ENCODE peak calls at places on chromosomes 16 and 17, in six cellular contexts. V is AG04450, L is stomach, U is psoas muscle, J is left ventricle myocardium inferior, G is B cell. B is an unnamed sample.

GRCh38 chr17:19614900-19615299 is 33.7 kb upstream of the ALDH3A2 start:
- DNase-seq in V (no peak), L (no peak), U (no peak), J (no peak), G (no peak), B (no peak)

GRCh38 chr17:50051082-50051576 is 4.8 kb upstream of the ITGA3 start:
- DNase-seq in V (no peak), L (peak; percentile 62), U (peak; percentile 49), J (no peak), G (no peak), B (no peak)

GRCh38 chr16:57053206-57053605 is 39.2 kb upstream of the CPNE2 start:
- DNase-seq in V (no peak), L (no peak), U (no peak), J (no peak), G (no peak), B (no peak)

GRCh38 chr17:17648762-17649161 is 32.5 kb upstream of the RAI1 start:
- DNase-seq in V (no peak), L (no peak), U (no peak), J (no peak), G (no peak), B (no peak)

GRCh38 chr17:43380307-43380706 is 18.5 kb upstream of the ARL4D start:
- DNase-seq in V (no peak), L (no peak), U (no peak), J (no peak), G (no peak), B (no peak)

GRCh38 chr17:17849863-17850373 is 13.1 kb upstream of the SREBF1 start:
- DNase-seq in V (no peak), L (peak; percentile 44), U (peak; percentile 73), J (peak; percentile 42), G (peak; percentile 58), B (peak; percentile 75)

GRCh38 chr17:27318633-27319032 is 24.7 kb downstream of the WSB1 start:
- DNase-seq in V (no peak), L (no peak), U (no peak), J (no peak), G (no peak), B (no peak)

GRCh38 chr17:1647802-1648581 is 1.7 kb downstream of the RILP start:
- DNase-seq in V (no peak), L (peak; percentile 44), U (peak; percentile 59), J (peak; percentile 58), G (no peak), B (no peak)

GRCh38 chr17:65092262-65092661 is 35.7 kb upstream of the GNA13 start:
- DNase-seq in V (no peak), L (no peak), U (no peak), J (no peak), G (no peak), B (no peak)

GRCh38 chr16:16805809-16806208 is 426.9 kb downstream of the NPIPA7 start:
- DNase-seq in V (no peak), L (no peak), U (no peak), J (no peak), G (no peak), B (no peak)

GRCh38 chr17:37392024-37392590 is 14.5 kb downstream of the ACACA start:
- DNase-seq in V (peak; percentile 47), L (no peak), U (no peak), J (no peak), G (no peak), B (peak; percentile 55)

GRCh38 chr17:82242977-82243647 is 14.3 kb downstream of the SLC16A3 start:
- DNase-seq in V (peak; percentile 67), L (peak; percentile 88), U (peak; percentile 96), J (peak; percentile 83), G (peak; percentile 20), B (no peak)

GRCh38 chr16:60091076-60091475 is 1357.0 kb upstream of the GOT2 start:
- DNase-seq in V (no peak), L (no peak), U (no peak), J (no peak), G (no peak), B (no peak)

GRCh38 chr17:9343513-9343912 is 232.1 kb downstream of the STX8 start:
- DNase-seq in V (no peak), L (no peak), U (no peak), J (no peak), G (no peak), B (no peak)

GRCh38 chr16:16045311-16045710 is 95.9 kb downstream of the ABCC1 start:
- DNase-seq in V (no peak), L (no peak), U (no peak), J (no peak), G (no peak), B (no peak)

GRCh38 chr17:11747441-11747840 is 149.2 kb downstream of the DNAH9 start:
- DNase-seq in V (no peak), L (no peak), U (no peak), J (no peak), G (no peak), B (no peak)

GRCh38 chr16:67674851-67675578 is 8.4 kb downstream of the C16orf86 start:
- DNase-seq in V (no peak), L (no peak), U (no peak), J (no peak), G (no peak), B (no peak)

GRCh38 chr16:2675714-2676113 is 6.6 kb upstream of the KCTD5 start:
- DNase-seq in V (no peak), L (no peak), U (no peak), J (no peak), G (no peak), B (no peak)

GRCh38 chr16:64356267-64356666 is 765.6 kb downstream of the CDH11 start:
- DNase-seq in V (peak; percentile 56), L (no peak), U (no peak), J (no peak), G (no peak), B (no peak)

GRCh38 chr17:50080827-50081226 is 14.3 kb upstream of the PDK2 start:
- DNase-seq in V (no peak), L (peak; percentile 53), U (peak; percentile 85), J (peak; percentile 55), G (no peak), B (no peak)

GRCh38 chr17:49575524-49576120 is at the start of gene NXPH3:
- DNase-seq in V (no peak), L (peak; percentile 80), U (peak; percentile 84), J (peak; percentile 75), G (peak; percentile 82), B (peak; percentile 90)

GRCh38 chr16:528111-529011 is 849 bp downstream of the CAPN15 start:
- DNase-seq in V (no peak), L (peak; percentile 66), U (peak; percentile 75), J (no peak), G (no peak), B (no peak)

GRCh38 chr17:79941088-79942010 is 94.3 kb downstream of the TBC1D16 start:
- DNase-seq in V (no peak), L (no peak), U (peak; percentile 51), J (peak; percentile 4), G (no peak), B (no peak)

GRCh38 chr17:67525239-67526135 is 148.4 kb downstream of the PITPNC1 start:
- DNase-seq in V (no peak), L (peak; percentile 35), U (no peak), J (no peak), G (no peak), B (no peak)

DNA sequence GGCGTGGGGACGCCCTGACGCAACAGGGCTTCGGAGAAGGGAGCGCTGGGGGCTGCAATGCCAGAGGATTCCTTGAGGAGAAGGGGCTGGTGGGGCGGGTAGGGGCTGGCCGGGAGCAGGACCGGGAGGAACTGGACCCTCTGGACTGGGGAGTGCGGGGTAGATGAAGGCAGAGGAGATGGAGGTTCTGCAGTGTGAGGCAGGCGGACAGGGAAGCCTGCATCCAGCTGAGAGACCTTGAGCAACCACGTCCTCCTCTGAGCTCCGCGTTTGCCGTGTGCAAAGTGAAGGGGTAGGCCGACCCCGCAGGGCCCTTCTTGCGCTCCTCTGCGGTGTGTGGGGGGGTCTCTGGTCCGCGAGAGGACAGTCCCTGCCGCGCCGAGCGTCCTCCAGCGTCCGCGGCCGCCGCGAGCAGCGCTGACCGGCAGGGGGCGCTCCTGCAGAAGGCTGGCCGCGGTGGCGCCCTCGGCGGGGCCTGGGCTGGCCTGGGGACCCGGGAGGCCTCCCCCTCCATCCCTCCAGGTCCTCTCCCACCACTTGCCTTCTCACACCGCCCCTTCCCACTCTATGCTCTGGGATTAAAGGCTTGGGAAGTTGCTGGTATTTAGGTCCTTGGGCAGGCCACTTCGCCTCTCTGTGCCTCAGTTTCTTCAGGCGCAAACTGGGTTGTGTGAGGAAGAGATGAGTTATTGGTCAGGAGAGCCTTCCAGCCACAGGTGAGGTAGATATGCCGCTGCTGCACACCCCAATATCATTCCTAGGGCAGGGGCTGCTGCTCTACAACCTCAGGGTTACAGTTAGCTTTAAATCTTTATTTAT is 9.6 kb upstream of the WNT9B start:
- DNase-seq in V (no peak), L (no peak), U (no peak), J (no peak), G (peak; percentile 62), B (peak; percentile 65)
- TF ChIP-seq CTCF in V (peak; percentile 53), L (peak; percentile 20), U (peak; percentile 65), J (peak; percentile 84), G (peak; percentile 73), B (peak; percentile 74)

DNA sequence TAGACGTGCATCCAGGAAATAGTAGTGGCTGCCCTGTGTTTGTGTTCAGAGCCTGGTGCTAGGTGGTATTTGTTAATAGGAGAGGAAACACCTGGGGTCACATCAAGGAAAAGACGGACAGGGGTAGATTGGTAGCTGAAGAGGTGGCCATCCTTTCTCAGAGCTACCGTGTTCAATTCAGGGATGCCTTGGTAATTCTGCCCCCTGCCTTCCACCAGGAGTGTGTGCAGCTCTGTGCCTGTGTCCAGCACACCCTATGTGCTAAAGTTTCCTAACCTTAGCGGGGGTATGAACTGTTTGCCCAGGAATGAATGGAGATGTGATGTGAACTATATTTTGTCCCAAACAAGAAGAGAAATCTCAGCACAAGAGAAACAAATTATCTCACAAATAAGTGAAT is 174.1 kb upstream of the MPHOSPH6 start:
- DNase-seq in V (no peak), L (peak; percentile 55), U (no peak), J (no peak), G (no peak), B (no peak)
- TF ChIP-seq CTCF in V (peak; percentile 22), L (peak; percentile 84), U (peak; percentile 47), J (peak; percentile 71), G (no peak), B (peak; percentile 38)

DNA sequence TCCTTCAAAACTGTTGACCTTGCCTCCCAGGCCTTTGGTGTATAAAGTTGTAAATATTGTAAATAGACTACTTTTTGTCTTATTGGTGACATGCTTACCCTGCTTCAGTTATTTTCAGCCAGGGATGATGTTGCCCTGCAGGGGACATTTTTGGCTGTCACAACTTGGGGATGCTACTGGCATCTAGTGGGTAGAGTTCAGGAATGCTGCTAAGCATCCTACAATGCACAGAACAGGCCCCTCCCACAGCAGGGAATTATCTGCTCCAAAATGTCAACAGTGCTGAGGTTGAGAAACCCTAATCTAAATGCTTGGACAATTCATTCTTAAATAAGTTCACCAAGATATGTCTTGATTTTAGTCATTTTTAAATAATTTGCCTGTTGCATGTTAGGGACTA is 459.8 kb downstream of the PMP22 start:
- DNase-seq in V (no peak), L (no peak), U (no peak), J (no peak), G (no peak), B (no peak)
- TF ChIP-seq CTCF in V (no peak), L (no peak), U (no peak), J (no peak), G (no peak), B (no peak)

DNA sequence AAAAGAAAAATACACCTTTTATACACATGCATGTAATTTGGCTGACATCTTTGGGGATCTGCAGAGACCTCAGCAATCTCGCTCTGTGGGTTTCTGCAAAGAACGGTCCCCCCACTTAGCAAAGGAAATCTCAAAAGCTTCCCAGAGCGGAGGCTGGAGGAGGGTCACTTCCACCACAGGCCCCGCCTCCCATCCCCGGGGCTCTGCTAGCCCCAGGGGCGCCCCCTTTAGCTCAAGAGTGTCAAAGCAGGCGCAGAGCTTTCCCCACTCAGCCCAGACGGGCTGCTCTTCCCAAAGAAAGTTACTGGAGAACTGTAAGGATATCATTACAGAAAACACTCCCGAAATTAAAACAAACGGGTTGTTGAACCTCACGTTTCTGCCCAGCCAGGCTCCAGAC is 11.4 kb downstream of the SLC13A5 start:
- DNase-seq in V (no peak), L (no peak), U (no peak), J (no peak), G (peak; percentile 56), B (peak; percentile 66)
- TF ChIP-seq CTCF in V (peak; percentile 39), L (no peak), U (no peak), J (peak; percentile 33), G (peak; percentile 37), B (peak; percentile 57)

B was measured in GM13977.